ENCODE peak calls at places on chromosomes 4 and X, in six cellular contexts. N, U, P, H, W and Z are unnamed samples.

GRCh38 chrX:83658731-83659130 is 150.6 kb downstream of the POU3F4 start:
- DNase-seq in W (no peak), P (no peak), N (no peak), H (no peak), U (no peak), Z (no peak)

GRCh38 chr4:19944806-19945205 is 306.9 kb upstream of the SLIT2 start:
- DNase-seq in N (no peak), H (no peak), U (no peak), W (no peak), P (peak), Z (no peak)

GRCh38 chr4:61628727-61629126 is 428.6 kb downstream of the ADGRL3 start:
- DNase-seq in P (peak), H (no peak), N (no peak), U (no peak), W (no peak), Z (no peak)

GRCh38 chrX:106935175-106935574 is 15.0 kb downstream of the CLDN2 start:
- DNase-seq in W (no peak), P (no peak), H (no peak), U (no peak), N (no peak), Z (no peak)

GRCh38 chr4:81919238-81919637 is 447.5 kb upstream of the RASGEF1B start:
- DNase-seq in U (peak), H (peak), W (no peak), N (no peak), P (no peak), Z (no peak)

GRCh38 chrX:77953708-77954107 is 15.7 kb downstream of the PGAM4 start:
- DNase-seq in U (peak), W (no peak), H (peak), N (no peak), P (no peak), Z (peak)

GRCh38 chr4:173243917-173244658 is 75.5 kb downstream of the GALNT7 start:
- DNase-seq in U (no peak), W (no peak), P (peak), N (no peak), H (no peak), Z (peak)

GRCh38 chrX:70613295-70613694 is 168.7 kb downstream of the DLG3 start:
- DNase-seq in P (no peak), H (no peak), N (no peak), U (no peak), W (peak), Z (no peak)

GRCh38 chr4:142124874-142125273 is 488.5 kb downstream of the IL15 start:
- DNase-seq in P (no peak), U (no peak), H (no peak), W (no peak), N (no peak), Z (no peak)

GRCh38 chr4:88028961-88029360 is 21.5 kb downstream of the PKD2 start:
- DNase-seq in P (no peak), W (no peak), H (no peak), N (no peak), U (no peak), Z (no peak)

GRCh38 chr4:186712690-186713089 is 11.0 kb downstream of the FAT1 start:
- DNase-seq in W (no peak), U (no peak), H (no peak), P (no peak), N (no peak), Z (no peak)

GRCh38 chr4:156946508-156947197 is 24.9 kb downstream of the PDGFC start:
- DNase-seq in U (peak), N (no peak), P (no peak), H (peak), W (peak), Z (peak)

GRCh38 chr4:6109842-6110560 is 90.3 kb downstream of the JAKMIP1 start:
- DNase-seq in H (no peak), U (peak), P (peak), N (no peak), W (no peak), Z (no peak)

GRCh38 chr4:69096111-69096656 is at the start of gene UGT2B7:
- DNase-seq in P (no peak), W (no peak), U (peak), N (no peak), H (no peak), Z (no peak)

GRCh38 chrX:141375011-141375730 is 132.9 kb upstream of the SPANXC start:
- DNase-seq in W (peak), H (peak), P (no peak), N (no peak), U (no peak), Z (peak)

GRCh38 chr4:88090898-88091297 is 67.5 kb downstream of the ABCG2 start:
- DNase-seq in N (no peak), U (no peak), P (no peak), H (no peak), W (no peak), Z (no peak)

GRCh38 chrX:140503714-140504351 is 1.0 kb downstream of the SOX3 start:
- DNase-seq in H (peak), P (no peak), N (peak), W (peak), U (no peak), Z (peak)

GRCh38 chr4:183469327-183469726 is 24.9 kb downstream of the CDKN2AIP start:
- DNase-seq in W (no peak), P (no peak), U (no peak), H (no peak), N (no peak), Z (no peak)

GRCh38 chr4:139144911-139145551 is 32.0 kb downstream of the ELF2 start:
- DNase-seq in H (peak), W (no peak), P (no peak), N (no peak), U (no peak), Z (no peak)